ENCODE peak calls at places on chromosomes 5 and 9, in six cellular contexts. E, H, O, C, U and A are unnamed samples.

GRCh38 chr5:93078082-93079038 is 502.7 kb downstream of the NR2F1-AS1 start:
- DNase-seq in E (peak; percentile 60), H (no peak), O (peak; percentile 96), C (peak; percentile 81), U (no peak), A (peak; percentile 80)

GRCh38 chr9:125284855-125285254 is 23.2 kb downstream of the GAPVD1 start:
- DNase-seq in E (no peak), H (no peak), O (no peak), C (no peak), U (no peak), A (no peak)

GRCh38 chr9:129185991-129186390 is 7.9 kb upstream of the IER5L start:
- DNase-seq in E (no peak), H (no peak), O (peak; percentile 45), C (peak; percentile 39), U (no peak), A (no peak)

GRCh38 chr5:173691931-173692330 is 75.5 kb upstream of the BOD1 start:
- DNase-seq in E (no peak), H (no peak), O (no peak), C (no peak), U (no peak), A (no peak)

GRCh38 chr9:72899734-72900477 is 52.9 kb downstream of the ALDH1A1 start:
- DNase-seq in E (no peak), H (no peak), O (no peak), C (no peak), U (no peak), A (no peak)

GRCh38 chr9:74496819-74497749 is at the start of gene RORB:
- DNase-seq in E (peak; percentile 71), H (peak; percentile 36), O (peak; percentile 12), C (peak; percentile 71), U (peak; percentile 66), A (peak; percentile 90)

GRCh38 chr5:179905144-179905526 is 2.6 kb downstream of the TBC1D9B start:
- DNase-seq in E (no peak), H (no peak), O (no peak), C (no peak), U (no peak), A (no peak)

GRCh38 chr5:137200906-137201305 is 298.2 kb downstream of the SPOCK1 start:
- DNase-seq in E (no peak), H (no peak), O (no peak), C (no peak), U (no peak), A (no peak)

GRCh38 chr9:5971740-5972139 is 43.7 kb downstream of the RANBP6 start:
- DNase-seq in E (no peak), H (no peak), O (peak; percentile 62), C (peak; percentile 55), U (no peak), A (no peak)

GRCh38 chr5:57741326-57741725 is 258.7 kb upstream of the ACTBL2 start:
- DNase-seq in E (no peak), H (no peak), O (no peak), C (no peak), U (no peak), A (no peak)

GRCh38 chr5:57749396-57749795 is 266.8 kb upstream of the ACTBL2 start:
- DNase-seq in E (no peak), H (no peak), O (peak; percentile 72), C (no peak), U (no peak), A (no peak)

GRCh38 chr5:57745676-57746075 is 263.1 kb upstream of the ACTBL2 start:
- DNase-seq in E (no peak), H (no peak), O (no peak), C (peak; percentile 41), U (no peak), A (no peak)

GRCh38 chr5:57750282-57750681 is 267.7 kb upstream of the ACTBL2 start:
- DNase-seq in E (no peak), H (no peak), O (no peak), C (no peak), U (no peak), A (no peak)

GRCh38 chr5:57745029-57745428 is 262.4 kb upstream of the ACTBL2 start:
- DNase-seq in E (no peak), H (no peak), O (no peak), C (no peak), U (no peak), A (no peak)
- TF ChIP-seq CTCF in E (no peak), H (no peak), O (no peak), C (no peak), U (no peak), A (no peak)

GRCh38 chr5:178126556-178126955 is 4.3 kb upstream of the RMND5B start:
- DNase-seq in E (peak; percentile 12), H (no peak), O (no peak), C (no peak), U (no peak), A (no peak)
- H3K4me3 ChIP-seq in E (no peak overlapping the region), H (no peak overlapping the region), O (no peak overlapping the region), C (no peak overlapping the region), U (no peak overlapping the region), A (no peak overlapping the region)

DNA sequence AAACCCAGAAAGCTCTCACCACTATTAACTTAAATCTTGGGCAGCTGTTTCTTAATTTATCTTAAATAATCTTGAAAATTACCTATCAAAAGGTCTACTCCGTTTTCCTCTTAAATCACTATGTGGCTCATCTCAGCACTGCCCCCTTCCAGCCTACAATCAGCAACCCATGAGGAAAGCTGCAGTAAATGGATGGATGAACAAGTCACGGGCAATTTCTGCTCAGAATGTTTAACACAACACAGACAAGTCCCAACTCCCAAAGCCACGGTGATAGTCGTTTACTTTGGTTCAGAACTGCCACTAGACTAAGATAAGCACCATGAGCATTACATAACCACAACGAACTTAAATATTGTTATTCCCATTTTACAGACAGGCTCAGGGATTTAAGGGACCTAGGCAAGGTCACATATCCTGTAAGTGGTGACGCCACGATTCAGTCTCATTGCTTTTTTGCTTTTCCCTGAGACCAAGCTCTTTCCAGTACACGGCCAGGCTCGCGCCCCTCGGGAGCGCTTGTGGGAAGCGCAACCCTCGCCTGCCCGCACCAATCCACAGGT is 2.0 kb upstream of the SMIM27 start:
- DNase-seq in E (no peak), H (no peak), O (peak; percentile 48), C (peak; percentile 65), U (no peak), A (no peak)
- TF ChIP-seq CTCF in E (no peak), H (no peak), O (no peak), C (peak; percentile 54), U (no peak), A (no peak)

GRCh38 chr5:51838459-51839253 is 455.4 kb downstream of the ISL1 start:
- DNase-seq in E (no peak), H (no peak), O (no peak), C (no peak), U (no peak), A (no peak)
- H3K4me3 ChIP-seq in E (no peak overlapping the region), H (no peak overlapping the region), O (no peak overlapping the region), C (no peak overlapping the region), U (no peak overlapping the region), A (no peak overlapping the region)

DNA sequence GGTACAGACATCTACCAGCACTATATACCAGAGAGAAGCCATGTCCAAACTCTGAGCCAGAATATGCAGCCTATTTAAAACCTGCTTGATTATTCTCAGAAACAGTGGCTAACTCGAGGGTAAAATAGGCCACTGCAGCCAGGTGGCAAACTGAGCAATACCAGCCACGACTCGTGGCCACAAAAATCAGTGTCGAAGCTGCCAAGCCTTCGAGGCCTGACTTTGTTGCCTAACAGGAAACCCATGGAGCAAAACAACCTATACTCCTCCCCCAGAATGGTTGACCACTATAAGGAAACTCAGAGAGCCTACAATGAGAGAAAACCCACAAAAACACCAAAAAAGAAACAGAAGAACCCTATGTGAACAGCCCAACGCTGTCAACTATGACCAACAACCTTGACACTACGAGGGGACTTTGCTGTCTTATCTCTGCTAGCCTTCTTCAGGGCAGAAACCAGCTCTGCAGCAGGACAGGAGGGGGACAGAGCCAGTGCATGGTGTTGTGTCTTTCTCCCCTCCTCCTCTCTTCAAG is 133.8 kb downstream of the TMEM174 start:
- DNase-seq in E (no peak), H (no peak), O (no peak), C (peak; percentile 34), U (no peak), A (no peak)
- TF ChIP-seq CTCF in E (no peak), H (no peak), O (no peak), C (no peak), U (no peak), A (no peak)

GRCh38 chr9:131774636-131775035 is 34.8 kb upstream of the RAPGEF1 start:
- DNase-seq in E (peak; percentile 36), H (no peak), O (no peak), C (no peak), U (no peak), A (no peak)
- H3K4me3 ChIP-seq in E (no peak overlapping the region), H (no peak overlapping the region), O (no peak overlapping the region), C (no peak overlapping the region), U (no peak overlapping the region), A (no peak overlapping the region)